ENCODE peak calls at places on chromosomes 13 and 19, in four cellular contexts. R is K562, A is A549, Q is HepG2. F is an unnamed sample.
A peak's percentile ranks its signal among the peaks of the same experiment; 100 is the strongest.

GRCh38 chr13:95355491-95355890 is 54.2 kb upstream of the ABCC4 start:
- DNase-seq in R (no peak), A (no peak), Q (no peak), F (no peak)

GRCh38 chr13:80783926-80784325 is 443.0 kb upstream of the SPRY2 start:
- DNase-seq in R (no peak), A (no peak), Q (no peak), F (no peak)

GRCh38 chr13:80361883-80362327 is 21.0 kb upstream of the SPRY2 start:
- DNase-seq in R (peak; percentile 5), A (peak; percentile 17), Q (peak; percentile 87), F (no peak)

GRCh38 chr13:50393641-50394040 is 378.4 kb downstream of the KCNRG start:
- DNase-seq in R (no peak), A (no peak), Q (no peak), F (peak; percentile 66)

GRCh38 chr19:7975037-7975436 is 30.4 kb downstream of the ELAVL1 start:
- DNase-seq in R (no peak), A (no peak), Q (no peak), F (no peak)

GRCh38 chr19:20078696-20079095 is 896 bp downstream of the ZNF90 start:
- DNase-seq in R (no peak), A (no peak), Q (no peak), F (peak; percentile 42)

GRCh38 chr13:63409791-63410351 is 1994.2 kb upstream of the PCDH20 start:
- DNase-seq in R (no peak), A (no peak), Q (no peak), F (no peak)

GRCh38 chr19:45766919-45767346 is 2.1 kb downstream of the SIX5 start:
- DNase-seq in R (no peak), A (no peak), Q (no peak), F (peak; percentile 29)

GRCh38 chr19:3275583-3276340 is 51.3 kb downstream of the CELF5 start:
- DNase-seq in R (peak; percentile 99), A (peak; percentile 94), Q (peak; percentile 77), F (peak; percentile 98)

GRCh38 chr19:38317104-38317612 is 1.4 kb upstream of the YIF1B start:
- DNase-seq in R (peak; percentile 91), A (no peak), Q (no peak), F (no peak)

GRCh38 chr13:32086366-32086765 is 54.8 kb downstream of the FRY start:
- DNase-seq in R (no peak), A (no peak), Q (no peak), F (no peak)

GRCh38 chr19:29745253-29745652 is 30.2 kb upstream of the C19orf12 start:
- DNase-seq in R (no peak), A (no peak), Q (peak; percentile 16), F (peak; percentile 69)

GRCh38 chr13:42977219-42977659 is 14.8 kb downstream of the EPSTI1 start:
- DNase-seq in R (no peak), A (no peak), Q (no peak), F (no peak)

GRCh38 chr13:33076451-33076992 is 60.3 kb downstream of the KL start:
- DNase-seq in R (no peak), A (no peak), Q (no peak), F (no peak)

GRCh38 chr13:90968510-90968909 is 379.0 kb upstream of the MIR17HG start:
- DNase-seq in R (no peak), A (peak; percentile 44), Q (peak; percentile 2), F (peak; percentile 52)

GRCh38 chr19:43699506-43700367 is 16.1 kb upstream of the IRGC start:
- DNase-seq in R (no peak), A (no peak), Q (no peak), F (peak; percentile 83)

GRCh38 chr13:78193853-78194252 is 275.2 kb upstream of the EDNRB start:
- DNase-seq in R (no peak), A (no peak), Q (no peak), F (no peak)

GRCh38 chr19:6580313-6580712 is 10.6 kb downstream of the CD70 start:
- DNase-seq in R (no peak), A (peak; percentile 83), Q (no peak), F (no peak)

GRCh38 chr13:85137516-85137915 is 661.7 kb downstream of the SLITRK6 start:
- DNase-seq in R (no peak), A (no peak), Q (no peak), F (no peak)

GRCh38 chr19:53977429-53977990 is 13.9 kb upstream of the CACNG6 start:
- DNase-seq in R (peak; percentile 81), A (peak; percentile 96), Q (peak; percentile 71), F (peak; percentile 82)

GRCh38 chr19:3366761-3367571 is 583 bp downstream of the NFIC start:
- DNase-seq in R (peak; percentile 76), A (no peak), Q (no peak), F (no peak)

GRCh38 chr19:14096272-14096992 is 5.9 kb upstream of the SAMD1 start:
- DNase-seq in R (no peak), A (no peak), Q (no peak), F (no peak)
- TF ChIP-seq HMGXB4 in R (no peak), A (no peak), Q (no peak), F (no peak)

GRCh38 chr19:4686700-4687099 is 16.6 kb upstream of the MYDGF start:
- DNase-seq in R (no peak), A (no peak), Q (no peak), F (no peak)
- TF ChIP-seq HMGXB4 in R (no peak), A (no peak), Q (no peak), F (no peak)

DNA sequence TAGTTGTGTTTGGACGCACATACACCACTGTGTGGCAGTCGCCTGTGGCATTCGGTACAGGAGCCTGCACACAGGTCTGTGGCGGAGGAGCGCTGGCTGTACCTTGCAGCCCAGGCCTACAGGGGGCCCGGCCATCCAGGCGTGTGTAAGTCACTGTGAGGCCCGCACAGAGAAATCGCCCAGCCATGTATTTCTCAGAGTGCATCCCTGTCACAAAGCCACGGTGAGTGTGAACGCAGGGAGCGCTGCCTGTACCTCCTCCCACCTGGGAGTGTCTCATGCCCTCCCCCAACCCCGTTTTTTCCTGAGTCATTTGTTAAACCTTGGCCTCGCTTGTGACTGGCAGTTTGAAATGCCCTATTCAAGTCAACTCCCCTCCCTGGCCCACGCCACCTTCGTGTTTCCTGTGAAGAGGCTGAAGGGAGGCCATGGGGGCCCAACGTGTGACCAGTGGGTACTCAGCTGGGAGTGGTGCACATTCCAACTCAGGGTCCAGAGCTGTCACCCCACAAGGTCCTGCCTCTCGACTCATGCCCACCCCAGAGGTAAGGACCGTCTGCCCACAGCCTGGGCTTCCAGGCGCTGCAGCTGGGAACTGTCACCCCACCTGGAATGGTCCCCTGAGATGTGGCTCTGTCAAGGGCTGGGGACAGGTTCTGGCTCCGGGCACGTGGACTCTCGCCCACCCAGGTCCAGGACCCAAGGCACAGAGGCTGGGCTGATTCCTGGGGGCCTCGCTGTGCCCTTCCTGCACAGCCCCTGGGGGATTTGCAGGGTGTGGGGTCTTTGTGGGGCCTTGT is 11.6 kb upstream of the RASA3 start:
- DNase-seq in R (peak; percentile 53), A (peak; percentile 76), Q (peak; percentile 74), F (peak; percentile 59)
- TF ChIP-seq HMGXB4 in R (no peak), A (no peak), Q (peak; percentile 39), F (no peak)

GRCh38 chr19:17749912-17750317 is 1.4 kb upstream of the FCHO1 start:
- DNase-seq in R (no peak), A (peak; percentile 24), Q (no peak), F (no peak)

GRCh38 chr19:17752865-17753639 is 1.8 kb downstream of the FCHO1 start:
- DNase-seq in R (no peak), A (no peak), Q (no peak), F (no peak)

GRCh38 chr19:17751912-17752273 is 616 bp downstream of the FCHO1 start:
- DNase-seq in R (no peak), A (no peak), Q (no peak), F (no peak)

GRCh38 chr19:17748884-17749638 is 2.2 kb upstream of the FCHO1 start:
- DNase-seq in R (no peak), A (no peak), Q (no peak), F (no peak)

GRCh38 chr19:17751103-17751911 is at the start of gene FCHO1:
- DNase-seq in R (peak; percentile 78), A (no peak), Q (peak; percentile 45), F (no peak)
- TF ChIP-seq HMGXB4 in R (no peak), A (no peak), Q (no peak), F (no peak)

F was measured in WTC11.